ENCODE peak calls at places on chromosomes 6 and 20, in four cellular contexts. V is PC-3; I is body of pancreas; G is CD4-positive, alpha-beta T cell. P is an unnamed sample. For H3K27me3 and H3K9me3, the result is how much of the 10 kb centered on the place peaks cover.

GRCh38 chr20:1533059-1533458 is 24.4 kb downstream of the SIRPD start:
- ATAC-seq in I (no peak), V (no peak), G (no peak), P (no peak)

GRCh38 chr6:82298012-82298411 is 50.5 kb upstream of the IBTK start:
- ATAC-seq in G (no peak), V (peak), I (no peak), P (no peak)

GRCh38 chr6:142706200-142706599 is 238.8 kb downstream of the HIVEP2 start:
- ATAC-seq in G (no peak), I (no peak), V (no peak), P (no peak)

GRCh38 chr20:53208110-53208908 is 236.2 kb downstream of the TSHZ2 start:
- ATAC-seq in I (no peak), V (no peak), G (peak), P (no peak)

GRCh38 chr6:70575899-70576298 is 9.2 kb downstream of the SDHAF4 start:
- ATAC-seq in I (peak), V (no peak), G (no peak), P (no peak)

GRCh38 chr6:135346747-135347146 is 150.8 kb downstream of the AHI1 start:
- ATAC-seq in V (no peak), G (no peak), I (no peak), P (no peak)

GRCh38 chr6:153125032-153125431 is 6.0 kb downstream of the RGS17 start:
- ATAC-seq in G (no peak), I (peak), V (peak), P (no peak)

GRCh38 chr6:121382467-121383121 is 48.3 kb upstream of the TBC1D32 start:
- ATAC-seq in I (no peak), G (no peak), V (no peak), P (no peak)

GRCh38 chr6:92011681-92012245 is 1407.6 kb downstream of the EPHA7 start:
- ATAC-seq in G (no peak), I (no peak), V (no peak), P (no peak)

GRCh38 chr6:115551510-115551909 is 509.2 kb downstream of the FRK start:
- ATAC-seq in V (no peak), I (peak), G (no peak), P (no peak)

GRCh38 chr6:132498638-132499037 is 14.3 kb downstream of the STX7 start:
- ATAC-seq in G (no peak), I (no peak), V (no peak), P (no peak)

GRCh38 chr20:50636601-50637539 is 54.5 kb downstream of the RIPOR3 start:
- ATAC-seq in G (no peak), V (no peak), I (no peak), P (peak)

GRCh38 chr6:134035823-134036296 is 16.6 kb downstream of the SLC2A12 start:
- ATAC-seq in G (no peak), I (peak), V (peak), P (no peak)

GRCh38 chr20:48686238-48687096 is 141.3 kb downstream of the PREX1 start:
- ATAC-seq in G (no peak), I (no peak), V (peak), P (peak)

GRCh38 chr6:18245079-18245478 is 19.3 kb downstream of the DEK start:
- ATAC-seq in I (no peak), G (no peak), V (no peak), P (no peak)

GRCh38 chr20:13670160-13670559 is 31.4 kb upstream of the TASP1 start:
- ATAC-seq in V (no peak), G (no peak), I (no peak), P (no peak)

GRCh38 chr20:63176035-63176434 is 39.9 kb downstream of the YTHDF1 start:
- ATAC-seq in G (no peak), V (no peak), I (no peak), P (no peak)

GRCh38 chr6:73929421-73929820 is 233.4 kb downstream of the CD109 start:
- ATAC-seq in V (peak), I (no peak), G (no peak), P (no peak)

GRCh38 chr20:54194724-54195438 is 13.0 kb upstream of the PFDN4 start:
- ATAC-seq in I (no peak), V (peak), G (no peak), P (no peak)

GRCh38 chr20:2799271-2799670 is 1.2 kb downstream of the CPXM1 start:
- ATAC-seq in V (no peak), I (no peak), G (no peak), P (no peak)

GRCh38 chr6:11634110-11634509 is 96.6 kb downstream of the TMEM170B start:
- ATAC-seq in I (no peak), V (no peak), G (no peak), P (no peak)

GRCh38 chr6:51432481-51432880 is 613.8 kb downstream of the TFAP2B start:
- ATAC-seq in V (no peak), I (no peak), G (no peak), P (no peak)

GRCh38 chr20:43490038-43490437 is 17.5 kb upstream of the L3MBTL1 start:
- ATAC-seq in V (no peak), I (no peak), G (no peak), P (no peak)

GRCh38 chr20:36093804-36094145 is 60.8 kb upstream of the EPB41L1 start:
- ATAC-seq in V (peak), G (peak), I (no peak), P (no peak)

GRCh38 chr6:121086876-121087275 is 247.4 kb downstream of the TBC1D32 start:
- ATAC-seq in G (no peak), V (no peak), I (no peak), P (no peak)

DNA sequence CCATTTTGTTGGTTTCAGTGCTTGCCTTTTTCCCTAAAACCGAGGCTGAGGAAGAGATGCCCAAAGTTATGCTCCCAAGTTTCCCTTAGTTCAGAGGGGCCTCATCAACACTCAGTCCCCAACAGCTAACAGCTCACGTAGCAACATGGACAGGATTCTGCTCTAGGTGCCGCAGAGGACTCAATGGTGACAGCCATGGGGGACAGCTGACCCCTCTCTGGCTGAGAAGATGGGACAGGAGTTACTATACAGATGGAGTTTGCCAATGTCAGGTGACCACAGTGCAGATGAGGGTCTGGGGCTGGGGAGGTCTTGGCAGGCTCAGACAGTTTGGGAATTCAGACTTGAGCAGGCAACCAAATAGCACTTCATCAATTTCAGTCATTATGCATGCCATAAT is 67.3 kb downstream of the NPEPL1 start:
- ATAC-seq in I (no peak), V (no peak), G (no peak), P (no peak)
- H3K27me3 ChIP-seq in I (under half), V (half or more), G (under half), P (under half)

GRCh38 chr6:145017051-145017450 is 718.3 kb downstream of the EPM2A start:
- ATAC-seq in I (no peak), V (no peak), G (no peak), P (no peak)

GRCh38 chr6:145012039-145012662 is 723.2 kb downstream of the EPM2A start:
- ATAC-seq in V (no peak), I (no peak), G (no peak), P (no peak)

GRCh38 chr6:145017516-145017915 is 717.8 kb downstream of the EPM2A start:
- ATAC-seq in G (no peak), V (no peak), I (no peak), P (no peak)

GRCh38 chr6:145018027-145018426 is 717.3 kb downstream of the EPM2A start:
- ATAC-seq in V (no peak), G (no peak), I (no peak), P (no peak)

DNA sequence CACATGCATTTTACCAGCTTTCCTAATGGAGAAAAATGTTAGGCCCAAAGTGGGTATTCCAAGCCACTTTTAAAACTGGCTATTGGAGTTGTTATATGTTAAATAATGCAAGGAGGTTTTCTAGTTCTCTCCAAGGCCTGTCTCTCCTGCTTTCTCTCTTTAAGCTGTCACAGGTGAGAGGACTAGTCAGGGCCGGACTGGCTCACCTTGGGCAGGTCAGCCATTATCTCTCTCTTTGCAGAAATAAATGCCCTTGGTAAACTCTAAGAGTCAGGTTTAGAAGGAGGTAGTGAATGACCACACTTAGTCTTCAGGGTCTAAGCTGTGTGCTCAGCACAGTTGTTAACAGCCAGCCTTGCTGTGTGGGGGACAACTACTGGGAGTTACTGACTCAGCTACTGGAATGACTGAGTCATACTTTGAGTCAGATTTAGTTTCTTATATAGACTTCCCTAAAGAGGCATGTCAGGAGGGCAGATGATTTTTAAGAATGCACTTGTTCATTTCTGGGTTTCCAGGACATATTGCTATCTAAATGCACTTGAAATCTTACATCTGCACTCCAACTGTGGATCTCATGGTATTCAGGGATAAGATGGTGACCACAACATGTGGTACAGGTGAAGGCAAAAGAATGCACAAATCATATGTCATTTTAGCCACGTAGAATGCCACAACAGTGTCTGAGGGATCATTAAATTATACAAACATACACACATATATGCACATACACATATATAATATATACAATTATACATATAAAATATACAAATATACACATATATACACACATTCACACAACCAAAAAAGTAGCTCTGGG is 719.4 kb downstream of the EPM2A start:
- ATAC-seq in I (peak), V (peak), G (no peak), P (no peak)
- H3K9me3 ChIP-seq in I (under half), V (under half), G (under half), P (under half)

GRCh38 chr6:34062156-34062555 is 83.7 kb downstream of the GRM4 start:
- ATAC-seq in V (no peak), I (no peak), G (no peak), P (no peak)
- H3K27me3 ChIP-seq in V (under half), I (under half), G (under half), P (half or more)

GRCh38 chr20:55882922-55883321 is 122.4 kb downstream of the CBLN4 start:
- ATAC-seq in V (no peak), G (no peak), I (no peak), P (no peak)
- H3K9me3 ChIP-seq in V (under half), G (under half), I (under half), P (under half)

GRCh38 chr20:34987288-34988175 is 31.9 kb downstream of the MYH7B start:
- ATAC-seq in V (no peak), I (no peak), G (no peak), P (no peak)
- H3K27me3 ChIP-seq in V (under half), I (under half), G (under half), P (under half)

GRCh38 chr6:137214931-137215330 is 4.3 kb downstream of the IFNGR1 start:
- ATAC-seq in I (no peak), V (no peak), G (no peak), P (no peak)

GRCh38 chr6:137213331-137213740 is 5.8 kb downstream of the IFNGR1 start:
- ATAC-seq in G (no peak), I (no peak), V (no peak), P (peak)

GRCh38 chr6:137210903-137211302 is 8.3 kb downstream of the IFNGR1 start:
- ATAC-seq in I (peak), V (no peak), G (no peak), P (no peak)

GRCh38 chr6:137213813-137214212 is 5.4 kb downstream of the IFNGR1 start:
- ATAC-seq in G (no peak), V (no peak), I (no peak), P (no peak)

DNA sequence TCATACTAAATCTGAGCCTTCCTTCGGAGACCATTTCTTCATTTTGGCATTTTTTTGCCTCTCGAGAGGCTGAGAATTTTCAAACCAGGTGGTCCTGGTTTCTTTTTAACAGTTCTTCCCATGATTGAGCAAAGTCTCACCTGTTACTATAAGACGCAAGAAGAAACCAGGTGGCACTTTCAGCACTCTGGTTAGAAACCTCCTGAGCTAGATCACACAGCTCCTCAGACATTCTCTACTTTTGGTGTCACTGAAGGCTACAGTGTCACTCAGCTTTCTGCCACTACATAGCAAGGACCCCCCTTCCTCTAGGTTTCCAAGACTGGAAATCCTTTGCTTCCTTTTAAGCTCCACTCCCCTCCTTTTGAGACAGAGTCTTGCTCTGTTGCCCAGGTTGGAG is 7.3 kb downstream of the IFNGR1 start:
- ATAC-seq in I (no peak), V (no peak), G (no peak), P (no peak)
- H3K9me3 ChIP-seq in I (under half), V (under half), G (under half), P (under half)

DNA sequence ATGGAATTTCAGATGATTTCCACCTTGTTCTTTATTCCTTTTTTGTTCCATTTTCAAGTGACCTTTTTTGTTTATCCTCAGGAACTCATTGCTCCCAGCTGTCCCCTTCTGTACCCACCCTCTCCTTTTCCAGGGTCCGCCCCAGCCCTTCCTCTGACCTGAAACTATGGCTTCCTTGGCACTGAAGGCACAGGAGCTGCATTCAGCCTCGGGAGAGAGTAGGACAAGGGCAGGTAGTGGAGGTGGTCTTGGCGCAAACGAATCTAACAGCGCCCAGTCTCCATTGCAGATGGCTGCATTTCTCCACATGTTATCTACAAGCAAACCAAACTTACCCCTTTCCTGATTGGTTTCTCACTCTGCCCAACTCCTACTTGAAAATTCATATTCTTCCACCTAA is 8.8 kb upstream of the ULBP2 start:
- ATAC-seq in V (no peak), G (no peak), I (no peak), P (no peak)
- H3K27me3 ChIP-seq in V (under half), G (half or more), I (under half), P (half or more)